ENCODE peak calls at places on chromosomes 7 and 10, in seven cellular contexts. D is GM23248, L is fibroblast of lung, O is PC-3, A is MM.1S, U is GM23338, B is astrocyte. G is an unnamed sample.

GRCh38 chr10:98610301-98610700 is 163.6 kb upstream of the HPS1 start:
- DNase-seq in D (peak; percentile 6), L (no peak), O (no peak), A (no peak), U (no peak), B (no peak), G (no peak)

GRCh38 chr7:101912711-101913110 is 95.3 kb downstream of the CUX1 start:
- DNase-seq in D (no peak), L (no peak), O (no peak), A (no peak), U (no peak), B (no peak), G (no peak)

GRCh38 chr7:139456511-139456910 is 27.0 kb downstream of the KLRG2 start:
- DNase-seq in D (no peak), L (no peak), O (no peak), A (no peak), U (no peak), B (no peak), G (no peak)

GRCh38 chr10:86085136-86085535 is 281.5 kb downstream of the GRID1 start:
- DNase-seq in D (no peak), L (no peak), O (no peak), A (no peak), U (no peak), B (no peak), G (no peak)

GRCh38 chr7:80740778-80741545 is 102.5 kb downstream of the CD36 start:
- DNase-seq in D (peak; percentile 77), L (peak; percentile 51), O (peak; percentile 63), A (no peak), U (peak; percentile 6), B (peak; percentile 85), G (no peak)

GRCh38 chr7:43646603-43647313 is 63.9 kb downstream of the STK17A start:
- DNase-seq in D (peak; percentile 90), L (peak; percentile 41), O (peak; percentile 77), A (peak; percentile 55), U (peak; percentile 27), B (peak; percentile 59), G (no peak)

GRCh38 chr7:107201795-107202450 is 33.1 kb downstream of the HBP1 start:
- DNase-seq in D (peak; percentile 45), L (peak; percentile 33), O (peak; percentile 80), A (peak; percentile 60), U (peak; percentile 76), B (no peak), G (peak; percentile 40)

GRCh38 chr10:6576326-6576725 is 3.8 kb downstream of the PRKCQ start:
- DNase-seq in D (no peak), L (no peak), O (no peak), A (no peak), U (no peak), B (no peak), G (peak; percentile 36)

GRCh38 chr7:91398341-91398740 is 134.1 kb downstream of the FZD1 start:
- DNase-seq in D (no peak), L (no peak), O (no peak), A (no peak), U (no peak), B (no peak), G (no peak)

GRCh38 chr10:129968020-129968861 is 4.2 kb upstream of the EBF3 start:
- DNase-seq in D (no peak), L (no peak), O (no peak), A (no peak), U (no peak), B (no peak), G (no peak)

GRCh38 chr7:6430974-6431373 is 16.8 kb downstream of the DAGLB start:
- DNase-seq in D (no peak), L (no peak), O (no peak), A (no peak), U (no peak), B (no peak), G (no peak)

GRCh38 chr10:28600056-28600455 is 67.1 kb downstream of the WAC start:
- DNase-seq in D (peak; percentile 50), L (peak; percentile 13), O (no peak), A (no peak), U (no peak), B (no peak), G (no peak)

GRCh38 chr10:113957013-113957412 is 86.7 kb upstream of the ADRB1 start:
- DNase-seq in D (peak; percentile 66), L (peak; percentile 93), O (peak; percentile 62), A (no peak), U (no peak), B (peak; percentile 84), G (no peak)

GRCh38 chr10:28036587-28036986 is 37.7 kb upstream of the ODAD2 start:
- DNase-seq in D (peak; percentile 58), L (peak; percentile 39), O (peak; percentile 43), A (no peak), U (no peak), B (peak; percentile 90), G (no peak)

GRCh38 chr7:76300210-76300731 is 2.2 kb upstream of the HSPB1 start:
- DNase-seq in D (peak; percentile 79), L (peak; percentile 62), O (peak; percentile 89), A (no peak), U (no peak), B (peak; percentile 87), G (no peak)

GRCh38 chr10:79104264-79104954 is 35.6 kb downstream of the ZMIZ1 start:
- DNase-seq in D (peak; percentile 61), L (peak; percentile 65), O (peak; percentile 50), A (no peak), U (no peak), B (peak; percentile 70), G (no peak)

GRCh38 chr10:79103585-79103984 is 34.8 kb downstream of the ZMIZ1 start:
- DNase-seq in D (peak; percentile 44), L (no peak), O (no peak), A (no peak), U (no peak), B (no peak), G (no peak)

GRCh38 chr10:79101560-79101971 is 32.8 kb downstream of the ZMIZ1 start:
- DNase-seq in D (no peak), L (no peak), O (no peak), A (no peak), U (no peak), B (no peak), G (no peak)

GRCh38 chr10:79102056-79102874 is 33.5 kb downstream of the ZMIZ1 start:
- DNase-seq in D (peak; percentile 72), L (peak; percentile 71), O (peak; percentile 49), A (no peak), U (peak; percentile 41), B (peak; percentile 66), G (peak; percentile 39)

GRCh38 chr10:79103078-79103477 is 34.3 kb downstream of the ZMIZ1 start:
- DNase-seq in D (no peak), L (no peak), O (no peak), A (no peak), U (no peak), B (no peak), G (peak; percentile 58)
- H3K79me2 ChIP-seq in D (peaks cover 100% of the 10 kb centered on the region), L (peaks cover 99% of the 10 kb centered on the region), O (peaks cover 99% of the 10 kb centered on the region), A (peaks cover 10% of the 10 kb centered on the region), U (peaks cover 95% of the 10 kb centered on the region), B (peaks cover 100% of the 10 kb centered on the region), G (peaks cover 100% of the 10 kb centered on the region)

DNA sequence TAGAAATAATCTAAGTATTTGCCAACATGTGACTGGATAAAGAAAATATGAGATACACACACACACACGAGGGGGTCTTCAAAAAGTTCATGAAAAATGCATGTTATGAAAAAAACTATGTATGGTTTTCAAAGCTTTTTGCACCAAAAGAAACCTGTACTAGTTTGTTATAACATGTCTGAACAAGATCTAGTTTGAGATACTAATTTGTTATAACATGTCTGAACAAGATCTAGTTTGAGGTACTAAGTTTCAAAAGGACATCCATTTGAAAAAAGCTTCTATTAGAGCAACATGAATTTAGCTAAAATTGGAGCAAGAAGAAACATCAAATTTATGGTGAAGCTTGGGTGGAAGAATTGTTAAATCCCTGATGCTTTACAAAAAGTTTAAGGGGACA is 19.8 kb upstream of the ADRA2A start:
- DNase-seq in D (no peak), L (no peak), O (no peak), A (no peak), U (no peak), B (no peak), G (no peak)
- TF ChIP-seq EZH2 in D (no peak), L (no peak), O (no peak), A (no peak), U (no peak), B (no peak), G (no peak)

DNA sequence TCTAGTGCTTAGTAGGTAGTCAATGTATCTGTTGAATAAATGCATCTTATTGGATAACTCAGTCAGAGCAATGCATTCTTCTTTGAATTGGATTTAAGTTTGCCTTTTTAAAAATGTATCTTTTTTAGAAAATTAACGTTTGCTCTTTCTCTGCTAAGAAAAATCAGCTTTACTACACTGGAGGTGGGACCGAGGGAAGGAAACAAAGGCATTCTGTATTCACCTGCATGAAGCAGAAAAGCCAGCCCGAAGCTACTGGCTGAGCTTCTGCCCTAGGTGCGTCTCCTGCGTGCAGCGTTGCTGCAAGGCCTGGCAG is 22.2 kb upstream of the ITGB1 start:
- DNase-seq in D (no peak), L (no peak), O (no peak), A (no peak), U (no peak), B (no peak), G (no peak)
- H4K20me1 ChIP-seq in D (no peaks in the 10 kb centered on the region), L (no peaks in the 10 kb centered on the region), O (no peaks in the 10 kb centered on the region), A (no peaks in the 10 kb centered on the region), U (no peaks in the 10 kb centered on the region), B (no peaks in the 10 kb centered on the region), G (no peaks in the 10 kb centered on the region)

GRCh38 chr7:96313940-96314339 is 8.0 kb downstream of the SLC25A13 start:
- DNase-seq in D (no peak), L (no peak), O (no peak), A (no peak), U (no peak), B (no peak), G (no peak)

GRCh38 chr7:96314402-96315108 is 7.3 kb downstream of the SLC25A13 start:
- DNase-seq in D (peak; percentile 7), L (no peak), O (peak; percentile 21), A (no peak), U (no peak), B (no peak), G (no peak)

GRCh38 chr7:96312502-96312901 is 9.4 kb downstream of the SLC25A13 start:
- DNase-seq in D (no peak), L (no peak), O (no peak), A (no peak), U (no peak), B (no peak), G (no peak)

GRCh38 chr7:96310106-96310505 is 11.8 kb downstream of the SLC25A13 start:
- DNase-seq in D (peak; percentile 12), L (peak; percentile 51), O (no peak), A (no peak), U (no peak), B (no peak), G (no peak)

DNA sequence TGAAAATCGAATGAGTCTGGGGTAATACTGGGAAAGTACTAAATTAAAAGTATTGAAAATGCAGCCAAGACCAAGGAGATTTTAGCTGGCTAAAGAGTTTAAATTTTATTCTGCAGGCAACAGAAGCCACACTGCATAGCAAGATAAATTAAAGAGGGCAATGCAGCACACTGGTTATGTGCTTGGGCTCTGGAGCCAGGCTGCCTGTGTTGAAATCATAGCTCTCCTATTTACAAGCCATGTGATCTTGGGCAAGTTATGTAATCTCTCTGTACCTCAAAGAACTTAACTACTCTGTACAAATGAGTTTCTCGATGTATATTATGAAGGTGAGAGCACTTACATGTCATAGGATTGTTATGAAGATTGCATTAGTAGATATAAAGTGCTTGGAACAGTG is 9.9 kb downstream of the SLC25A13 start:
- DNase-seq in D (peak; percentile 25), L (peak; percentile 49), O (no peak), A (no peak), U (no peak), B (no peak), G (no peak)
- H3K79me2 ChIP-seq in D (peaks cover 7% of the 10 kb centered on the region), L (peaks cover 4% of the 10 kb centered on the region), O (peaks cover 93% of the 10 kb centered on the region), A (peaks cover 41% of the 10 kb centered on the region), U (peaks cover 94% of the 10 kb centered on the region), B (peaks cover 34% of the 10 kb centered on the region), G (no peaks in the 10 kb centered on the region)